ENCODE peak calls at places on chromosomes 1 and 21, in five cellular contexts. U is fibroblast of lung, F is SJSA1, S is HCT116, R is pancreas. P is an unnamed sample.
A peak's percentile ranks its signal among the peaks of the same experiment; 100 is the strongest.

GRCh38 chr1:226001088-226001487 is 1.9 kb upstream of the SDE2 start:
- DNase-seq in R (no peak), S (no peak), U (no peak), F (no peak), P (no peak)

GRCh38 chr1:88462481-88463261 is 221.4 kb upstream of the PKN2 start:
- DNase-seq in S (no peak), F (peak; percentile 8), R (no peak), U (peak; percentile 46), P (no peak)

GRCh38 chr1:214378492-214378891 is 97.5 kb downstream of the SMYD2 start:
- DNase-seq in F (no peak), R (no peak), U (no peak), S (no peak), P (no peak)

GRCh38 chr1:54567961-54568360 is 19.9 kb downstream of the ACOT11 start:
- DNase-seq in U (no peak), S (no peak), F (no peak), R (no peak), P (no peak)

GRCh38 chr1:24769656-24770651 is 24.7 kb downstream of the CLIC4 start:
- DNase-seq in F (peak; percentile 87), U (peak; percentile 98), S (no peak), R (no peak), P (no peak)

GRCh38 chr1:229015791-229016190 is 255.1 kb upstream of the RAB4A start:
- DNase-seq in U (peak; percentile 46), S (no peak), F (no peak), R (no peak), P (no peak)

GRCh38 chr1:164728719-164729118 is 169.7 kb downstream of the PBX1 start:
- DNase-seq in U (no peak), S (no peak), R (no peak), F (no peak), P (no peak)

GRCh38 chr1:39609618-39610331 is 29.7 kb downstream of the HEYL start:
- DNase-seq in F (no peak), R (peak; percentile 48), S (peak; percentile 50), U (peak; percentile 29), P (peak; percentile 46)

GRCh38 chr1:200968469-200969410 is 54.8 kb downstream of the KIF21B start:
- DNase-seq in S (no peak), U (no peak), F (no peak), R (no peak), P (no peak)

GRCh38 chr1:157969693-157970485 is 23.6 kb upstream of the KIRREL1 start:
- DNase-seq in F (peak; percentile 46), R (peak; percentile 30), U (peak; percentile 88), S (peak; percentile 41), P (no peak)

GRCh38 chr1:181083842-181084605 is 4.5 kb upstream of the IER5 start:
- DNase-seq in S (peak; percentile 49), R (peak; percentile 60), F (peak; percentile 32), U (peak; percentile 68), P (peak; percentile 55)

GRCh38 chr1:67214420-67215174 is 48.3 kb downstream of the IL23R start:
- DNase-seq in U (peak; percentile 31), F (no peak), S (peak; percentile 19), R (peak; percentile 29), P (peak; percentile 18)

GRCh38 chr1:29052951-29053350 is 70.8 kb downstream of the TMEM200B start:
- DNase-seq in U (no peak), F (no peak), R (no peak), S (no peak), P (no peak)

GRCh38 chr1:223230161-223230881 is 87.3 kb upstream of the TLR5 start:
- DNase-seq in U (peak; percentile 75), R (no peak), F (peak; percentile 92), S (peak; percentile 41), P (no peak)

GRCh38 chr1:6246497-6247295 is 2.7 kb downstream of the HES3 start:
- DNase-seq in F (peak; percentile 63), S (peak; percentile 49), U (peak; percentile 76), R (peak; percentile 79), P (peak; percentile 84)

GRCh38 chr1:18348354-18348753 is 132.4 kb upstream of the KLHDC7A start:
- DNase-seq in U (no peak), R (no peak), S (no peak), F (no peak), P (no peak)

GRCh38 chr1:227942716-227943261 is 4.9 kb downstream of the WNT9A start:
- DNase-seq in S (no peak), F (no peak), R (peak; percentile 8), U (no peak), P (no peak)

GRCh38 chr1:205317311-205317917 is 4.1 kb downstream of the NUAK2 start:
- DNase-seq in S (no peak), R (peak; percentile 95), F (no peak), U (peak; percentile 12), P (no peak)

GRCh38 chr1:41958015-41958673 is 39.4 kb upstream of the HIVEP3 start:
- DNase-seq in R (no peak), F (no peak), S (no peak), U (no peak), P (no peak)

GRCh38 chr1:192171123-192171522 is 12.9 kb downstream of the RGS18 start:
- DNase-seq in U (no peak), F (no peak), S (no peak), R (no peak), P (no peak)

GRCh38 chr1:162663589-162664030 is 31.3 kb downstream of the DDR2 start:
- DNase-seq in S (no peak), F (peak; percentile 67), R (no peak), U (peak; percentile 38), P (no peak)

GRCh38 chr1:174052621-174053020 is 30.5 kb upstream of the RC3H1 start:
- DNase-seq in F (no peak), R (no peak), S (no peak), U (no peak), P (no peak)

GRCh38 chr1:171868217-171868616 is 26.9 kb downstream of the DNM3 start:
- DNase-seq in R (no peak), U (no peak), F (no peak), S (no peak), P (no peak)

GRCh38 chr1:121483961-121484424 is 299.2 kb downstream of the SRGAP2C start:
- DNase-seq in R (no peak), F (no peak), U (peak; percentile 87), S (no peak), P (no peak)

GRCh38 chr21:46480466-46480865 is 21.8 kb downstream of the DIP2A start:
- DNase-seq in F (no peak), S (no peak), U (no peak), R (peak; percentile 62), P (no peak)

GRCh38 chr1:65230741-65231439 is 78.5 kb upstream of the DNAJC6 start:
- DNase-seq in F (no peak), R (no peak), S (no peak), U (no peak), P (no peak)

GRCh38 chr1:65231718-65232330 is 77.5 kb upstream of the DNAJC6 start:
- DNase-seq in U (no peak), S (no peak), F (no peak), R (no peak), P (no peak)

GRCh38 chr1:65232402-65233122 is 76.8 kb upstream of the DNAJC6 start:
- DNase-seq in U (no peak), S (no peak), F (no peak), R (no peak), P (no peak)

GRCh38 chr1:65229754-65230339 is 79.5 kb upstream of the DNAJC6 start:
- DNase-seq in F (no peak), U (no peak), R (no peak), S (no peak), P (no peak)

GRCh38 chr1:65229201-65229600 is 80.1 kb upstream of the DNAJC6 start:
- DNase-seq in F (no peak), U (no peak), R (no peak), S (no peak), P (no peak)
- H3K4me1 ChIP-seq in F (no peaks in the 10 kb centered on the region), U (no peaks in the 10 kb centered on the region), R (no peaks in the 10 kb centered on the region), S (no peaks in the 10 kb centered on the region), P (no peaks in the 10 kb centered on the region)

GRCh38 chr1:191152776-191153175 is 675.1 kb upstream of the BRINP3 start:
- DNase-seq in F (no peak), U (no peak), R (no peak), S (no peak), P (no peak)

GRCh38 chr1:191160837-191161236 is 683.2 kb upstream of the BRINP3 start:
- DNase-seq in U (no peak), R (no peak), S (no peak), F (no peak), P (no peak)

GRCh38 chr1:191151321-191151807 is 673.7 kb upstream of the BRINP3 start:
- DNase-seq in S (no peak), R (no peak), F (no peak), U (no peak), P (no peak)

DNA sequence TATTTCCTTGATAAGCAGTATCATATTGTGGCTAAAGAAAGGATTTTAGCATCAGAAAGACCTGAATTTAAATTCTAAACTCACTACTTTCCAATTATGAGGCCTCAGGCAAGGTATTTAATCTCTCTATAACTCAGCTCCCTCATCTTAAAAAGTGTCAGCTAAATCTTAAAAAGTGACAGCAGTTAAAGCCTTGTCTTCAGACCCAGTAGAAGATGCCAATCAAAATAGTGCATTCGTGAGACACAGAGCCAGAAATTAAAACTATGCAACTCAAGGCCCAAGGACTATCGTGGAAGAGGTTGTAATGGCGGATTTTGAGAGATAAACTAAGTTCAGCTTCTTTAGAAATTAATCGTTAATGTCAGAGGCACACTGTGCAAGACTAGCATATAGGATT is 677.5 kb upstream of the BRINP3 start:
- DNase-seq in F (no peak), U (no peak), S (no peak), R (no peak), P (no peak)
- H3K27ac ChIP-seq in F (no peak overlapping the region), U (no peak overlapping the region), S (no peak overlapping the region), R (no peak overlapping the region), P (no peak overlapping the region)

DNA sequence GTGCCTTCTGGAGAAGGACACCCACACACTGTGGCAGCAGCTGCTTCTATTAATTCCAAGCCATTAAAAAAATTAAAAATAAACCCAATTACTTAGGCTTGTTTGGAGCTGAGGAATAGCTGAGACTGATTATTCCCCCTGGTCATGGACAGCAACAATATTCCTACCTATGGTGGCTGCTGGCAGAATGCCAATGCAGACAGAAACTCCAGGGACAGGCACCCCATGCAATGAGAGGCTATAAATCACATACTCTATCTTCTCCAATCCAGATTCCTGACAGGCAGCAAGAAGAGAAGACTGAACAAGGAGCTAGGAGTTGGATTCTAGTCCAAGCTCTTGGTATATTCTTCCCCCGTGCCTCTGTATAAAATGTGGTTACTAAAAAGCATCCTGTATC is 275.4 kb upstream of the BEND5 start:
- DNase-seq in R (no peak), U (no peak), S (no peak), F (no peak), P (no peak)
- H3K9me3 ChIP-seq in R (no peaks in the 10 kb centered on the region), U (no peaks in the 10 kb centered on the region), S (no peaks in the 10 kb centered on the region), F (no peaks in the 10 kb centered on the region), P (no peaks in the 10 kb centered on the region)

GRCh38 chr21:45334134-45334533 is 46.4 kb upstream of the POFUT2 start:
- DNase-seq in S (no peak), U (no peak), F (no peak), R (no peak), P (no peak)
- H3K4me1 ChIP-seq in S (peaks cover 48% of the 10 kb centered on the region), U (peaks cover 12% of the 10 kb centered on the region), F (peaks cover 55% of the 10 kb centered on the region), R (peaks cover 2% of the 10 kb centered on the region), P (no peaks in the 10 kb centered on the region)

P was measured in CD8-positive, alpha-beta memory T cell.